ENCODE peak calls at places on chromosomes 7 and 10, in four cellular contexts. P, D, B and F are unnamed samples.
A peak's percentile ranks its signal among the peaks of the same experiment; 100 is the strongest.

GRCh38 chr10:31687545-31688482 is 240.8 kb downstream of the ARHGAP12 start:
- DNase-seq in P (no peak), D (no peak), B (no peak), F (no peak)

GRCh38 chr7:75813084-75813483 is 522 bp downstream of the CCL24 start:
- DNase-seq in P (no peak), D (no peak), B (no peak), F (no peak)

GRCh38 chr10:44253769-44254462 is 131.0 kb downstream of the CXCL12 start:
- DNase-seq in P (peak; percentile 87), D (no peak), B (peak; percentile 64), F (peak; percentile 64)

GRCh38 chr10:11430421-11431275 is 180.8 kb downstream of the USP6NL start:
- DNase-seq in P (peak; percentile 58), D (no peak), B (no peak), F (no peak)

GRCh38 chr7:25752967-25753791 is 398.8 kb upstream of the NFE2L3 start:
- DNase-seq in P (no peak), D (no peak), B (peak; percentile 27), F (no peak)

GRCh38 chr10:104680467-104681401 is 39.6 kb downstream of the SORCS3 start:
- DNase-seq in P (no peak), D (no peak), B (no peak), F (peak; percentile 31)

GRCh38 chr7:70578131-70578530 is 553.8 kb upstream of the GALNT17 start:
- DNase-seq in P (no peak), D (no peak), B (no peak), F (no peak)

GRCh38 chr10:34145751-34146150 is 669.3 kb downstream of the PARD3 start:
- DNase-seq in P (no peak), D (no peak), B (no peak), F (no peak)

GRCh38 chr10:63554666-63555065 is 33.5 kb downstream of the REEP3 start:
- DNase-seq in P (no peak), D (no peak), B (no peak), F (no peak)

GRCh38 chr10:50623299-50624153 is at the start of gene SGMS1:
- DNase-seq in P (peak; percentile 96), D (no peak), B (peak; percentile 89), F (peak; percentile 94)

GRCh38 chr7:105932835-105933477 is 30.1 kb upstream of the CDHR3 start:
- DNase-seq in P (no peak), D (no peak), B (peak; percentile 54), F (no peak)

GRCh38 chr10:85642421-85643170 is 724.0 kb downstream of the GRID1 start:
- DNase-seq in P (no peak), D (peak; percentile 96), B (no peak), F (no peak)

GRCh38 chr10:78004215-78005026 is 24.9 kb downstream of the POLR3A start:
- DNase-seq in P (no peak), D (no peak), B (peak; percentile 23), F (no peak)

GRCh38 chr10:93465806-93466675 is 16.1 kb downstream of the MYOF start:
- DNase-seq in P (peak; percentile 94), D (peak; percentile 91), B (peak; percentile 73), F (peak; percentile 88)

GRCh38 chr7:1022801-1023465 is 21.4 kb upstream of the GPR146 start:
- DNase-seq in P (no peak), D (no peak), B (no peak), F (no peak)

GRCh38 chr10:59808896-59809643 is 55.8 kb upstream of the MRLN start:
- DNase-seq in P (peak; percentile 89), D (peak; percentile 50), B (peak; percentile 78), F (peak; percentile 69)
- H3K36me3 ChIP-seq in P (peaks cover 7% of the 10 kb centered on the region), D (peaks cover 20% of the 10 kb centered on the region), B (peaks cover 14% of the 10 kb centered on the region), F (peaks cover 87% of the 10 kb centered on the region)

GRCh38 chr10:127384532-127384931 is 164.6 kb upstream of the NPS start:
- DNase-seq in P (no peak), D (no peak), B (no peak), F (no peak)
- H3K36me3 ChIP-seq in P (no peaks in the 10 kb centered on the region), D (peaks cover 4% of the 10 kb centered on the region), B (no peaks in the 10 kb centered on the region), F (no peaks in the 10 kb centered on the region)

GRCh38 chr7:16669581-16669980 is 23.6 kb downstream of the BZW2 start:
- DNase-seq in P (no peak), D (no peak), B (no peak), F (no peak)

GRCh38 chr7:16668049-16668858 is 22.3 kb downstream of the BZW2 start:
- DNase-seq in P (no peak), D (peak; percentile 96), B (peak; percentile 70), F (no peak)

GRCh38 chr7:16668978-16669377 is 23.0 kb downstream of the BZW2 start:
- DNase-seq in P (no peak), D (no peak), B (no peak), F (no peak)

GRCh38 chr7:16670747-16671344 is 24.9 kb downstream of the BZW2 start:
- DNase-seq in P (no peak), D (no peak), B (no peak), F (no peak)

GRCh38 chr7:16670021-16670420 is 24.0 kb downstream of the BZW2 start:
- DNase-seq in P (no peak), D (no peak), B (no peak), F (no peak)
- H3K36me3 ChIP-seq in P (no peaks in the 10 kb centered on the region), D (peaks cover 2% of the 10 kb centered on the region), B (no peaks in the 10 kb centered on the region), F (no peaks in the 10 kb centered on the region)

GRCh38 chr10:123751340-123751739 is 85.2 kb downstream of the GPR26 start:
- DNase-seq in P (no peak), D (no peak), B (no peak), F (no peak)
- H3K36me3 ChIP-seq in P (no peaks in the 10 kb centered on the region), D (no peaks in the 10 kb centered on the region), B (no peaks in the 10 kb centered on the region), F (no peaks in the 10 kb centered on the region)

GRCh38 chr10:26703096-26703495 is 5.6 kb downstream of the PDSS1 start:
- DNase-seq in P (no peak), D (no peak), B (no peak), F (no peak)
- H3K36me3 ChIP-seq in P (no peaks in the 10 kb centered on the region), D (peaks cover 6% of the 10 kb centered on the region), B (peaks cover 5% of the 10 kb centered on the region), F (peaks cover 39% of the 10 kb centered on the region)

GRCh38 chr10:91856637-91857036 is 52.6 kb downstream of the FGFBP3 start:
- DNase-seq in P (no peak), D (peak; percentile 8), B (no peak), F (no peak)

GRCh38 chr10:91864744-91865143 is 44.5 kb downstream of the FGFBP3 start:
- DNase-seq in P (no peak), D (no peak), B (no peak), F (no peak)

GRCh38 chr10:91864099-91864498 is 45.2 kb downstream of the FGFBP3 start:
- DNase-seq in P (no peak), D (no peak), B (no peak), F (no peak)

GRCh38 chr10:91860885-91861284 is 48.4 kb downstream of the FGFBP3 start:
- DNase-seq in P (no peak), D (no peak), B (no peak), F (no peak)
- H3K36me3 ChIP-seq in P (no peaks in the 10 kb centered on the region), D (peaks cover 77% of the 10 kb centered on the region), B (peaks cover 15% of the 10 kb centered on the region), F (no peaks in the 10 kb centered on the region)

GRCh38 chr7:117716707-117717294 is 156.4 kb downstream of the CTTNBP2 start:
- DNase-seq in P (no peak), D (no peak), B (no peak), F (no peak)
- H3K36me3 ChIP-seq in P (no peaks in the 10 kb centered on the region), D (no peaks in the 10 kb centered on the region), B (no peaks in the 10 kb centered on the region), F (no peaks in the 10 kb centered on the region)